ENCODE peak calls at places on chromosome 15, in six cellular contexts. J, X, P, U, Q and W are unnamed samples.

GRCh38 chr15:53535886-53536285 is 223.6 kb downstream of the WDR72 start:
- DNase-seq in Q (no peak), U (no peak), X (no peak), J (no peak), P (no peak), W (no peak)

GRCh38 chr15:44535092-44535491 is 1.9 kb upstream of the EIF3J start:
- DNase-seq in X (no peak), U (no peak), J (no peak), P (no peak), Q (no peak), W (no peak)

GRCh38 chr15:99721104-99721778 is 12.0 kb downstream of the LYSMD4 start:
- DNase-seq in Q (no peak), P (no peak), J (no peak), U (no peak), X (no peak), W (peak; percentile 48)

GRCh38 chr15:64247906-64248541 is 85.2 kb upstream of the PPIB start:
- DNase-seq in X (no peak), J (no peak), Q (no peak), U (no peak), P (no peak), W (peak; percentile 12)

GRCh38 chr15:51888593-51889195 is 59.2 kb downstream of the TMOD3 start:
- DNase-seq in X (no peak), J (no peak), P (peak; percentile 21), U (no peak), Q (no peak), W (peak; percentile 12)

GRCh38 chr15:87269566-87269965 is 987.0 kb downstream of the NTRK3 start:
- DNase-seq in U (no peak), P (no peak), Q (no peak), J (no peak), X (no peak), W (no peak)

GRCh38 chr15:71570736-71571135 is 239.6 kb upstream of the NR2E3 start:
- DNase-seq in U (no peak), J (no peak), Q (no peak), P (no peak), X (no peak), W (no peak)

GRCh38 chr15:34682673-34683072 is 72.1 kb downstream of the GJD2 start:
- DNase-seq in U (no peak), X (no peak), P (no peak), J (no peak), Q (no peak), W (no peak)

GRCh38 chr15:52163321-52164190 is 27.6 kb downstream of the GNB5 start:
- DNase-seq in P (no peak), U (no peak), Q (no peak), X (no peak), J (no peak), W (no peak)

GRCh38 chr15:89826671-89827655 is 12.3 kb upstream of the ANPEP start:
- DNase-seq in P (no peak), J (no peak), U (no peak), X (no peak), Q (no peak), W (no peak)

GRCh38 chr15:73273181-73274002 is 95.4 kb downstream of the HCN4 start:
- DNase-seq in J (peak; percentile 21), X (peak; percentile 61), U (no peak), P (peak; percentile 53), Q (no peak), W (peak; percentile 39)

GRCh38 chr15:39300451-39301153 is 280.3 kb upstream of the THBS1 start:
- DNase-seq in Q (no peak), X (no peak), U (no peak), P (no peak), J (no peak), W (no peak)

GRCh38 chr15:70063284-70063991 is 34.3 kb downstream of the TLE3 start:
- DNase-seq in J (no peak), P (no peak), Q (peak; percentile 54), U (peak; percentile 51), X (no peak), W (no peak)

GRCh38 chr15:65390447-65390846 is 12.6 kb upstream of the IGDCC3 start:
- DNase-seq in J (no peak), Q (no peak), X (no peak), P (no peak), U (no peak), W (no peak)

GRCh38 chr15:63402498-63403253 is 21.0 kb upstream of the CA12 start:
- DNase-seq in J (no peak), U (no peak), X (no peak), P (peak; percentile 18), Q (no peak), W (peak; percentile 33)

GRCh38 chr15:53987480-53987879 is 9.2 kb downstream of the UNC13C start:
- DNase-seq in U (no peak), P (no peak), J (no peak), X (no peak), Q (no peak), W (no peak)

GRCh38 chr15:85615930-85616329 is 178.8 kb downstream of the KLHL25 start:
- DNase-seq in U (no peak), P (peak; percentile 56), X (peak; percentile 47), J (no peak), Q (no peak), W (peak; percentile 22)

GRCh38 chr15:69559440-69560215 is 107.0 kb downstream of the RPLP1 start:
- DNase-seq in J (no peak), P (no peak), U (no peak), X (no peak), Q (no peak), W (no peak)

GRCh38 chr15:67829647-67830504 is 4.6 kb downstream of the SKOR1 start:
- DNase-seq in P (no peak), U (peak; percentile 65), Q (peak; percentile 57), X (no peak), J (no peak), W (no peak)

GRCh38 chr15:67685008-67685599 is 140.2 kb upstream of the SKOR1 start:
- DNase-seq in P (peak; percentile 26), Q (no peak), J (no peak), U (no peak), X (no peak), W (no peak)

GRCh38 chr15:68354923-68355322 is 77.0 kb downstream of the ITGA11 start:
- DNase-seq in Q (no peak), X (peak; percentile 65), J (no peak), P (no peak), U (no peak), W (no peak)

DNA sequence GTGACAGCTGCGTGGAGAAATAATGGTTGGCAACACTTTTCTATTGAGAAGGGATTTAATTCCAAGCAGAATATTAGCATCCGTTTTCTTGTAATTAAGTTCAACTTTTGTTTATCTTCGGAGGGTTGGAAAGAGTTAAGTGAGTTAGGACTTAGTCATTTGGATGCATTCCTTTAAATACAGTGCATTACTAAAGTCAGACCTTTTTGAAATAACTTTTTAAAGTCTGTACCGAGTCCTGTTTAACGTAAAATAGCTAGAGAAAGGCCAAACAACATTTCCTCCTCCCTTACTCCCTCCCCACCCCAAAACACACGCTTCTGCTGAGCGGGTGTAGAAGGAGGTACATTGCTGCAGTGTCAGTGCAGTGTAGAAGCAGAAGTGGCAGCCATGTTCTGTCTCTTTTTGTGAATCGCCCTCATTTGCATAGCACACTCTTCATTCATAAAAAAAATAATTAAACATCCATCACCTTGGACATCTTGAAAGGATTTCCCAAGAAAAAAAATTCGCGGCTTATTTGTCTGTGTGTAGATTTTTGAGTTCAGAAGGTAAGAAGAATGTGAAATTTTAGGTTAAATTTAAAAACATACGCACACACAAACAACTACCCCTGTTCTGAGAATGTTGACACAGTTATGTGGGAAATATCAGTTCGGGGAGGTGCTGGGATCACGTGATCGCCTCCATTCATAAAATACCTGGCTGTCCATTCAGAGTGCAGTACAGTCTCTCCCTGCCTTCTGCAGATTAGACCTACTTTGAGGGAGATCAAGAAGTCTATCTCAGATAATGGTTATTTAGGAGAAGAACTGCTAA is 1.6 kb downstream of the SPRED1 start:
- DNase-seq in J (no peak), Q (peak; percentile 70), P (peak; percentile 78), X (peak; percentile 47), U (no peak), W (peak; percentile 29)
- H3K4me3 ChIP-seq in J (peak overlapping the region; percentile 94), Q (peak overlapping the region; percentile 92), P (peak overlapping the region; percentile 92), X (peak overlapping the region; percentile 97), U (peak overlapping the region; percentile 62), W (peak overlapping the region; percentile 17)

DNA sequence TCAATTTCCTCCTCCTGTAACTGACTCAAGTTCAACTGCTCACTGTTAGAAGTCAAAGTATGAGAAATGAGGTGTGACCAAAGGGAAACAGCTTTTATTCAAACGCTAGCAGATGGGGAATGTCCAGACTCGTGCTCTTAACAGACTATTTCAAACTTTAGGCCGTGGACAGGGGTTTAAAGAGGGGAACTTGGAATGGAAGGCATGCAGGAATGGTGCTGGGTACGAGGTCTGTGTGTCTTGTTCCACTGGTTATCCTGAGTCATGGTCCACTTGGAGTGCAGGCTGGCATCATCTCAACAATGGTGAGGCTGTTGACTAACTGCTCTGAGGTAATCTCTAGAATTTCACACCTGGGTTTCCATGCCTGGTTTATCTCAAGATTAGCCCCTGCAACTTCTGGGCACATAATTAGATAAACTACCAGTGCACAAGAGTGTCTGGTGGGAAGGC is 22.9 kb upstream of the DNAAF4 start:
- DNase-seq in J (no peak), Q (no peak), U (no peak), P (no peak), X (no peak), W (no peak)
- H3K4me3 ChIP-seq in J (no peak overlapping the region), Q (no peak overlapping the region), U (no peak overlapping the region), P (no peak overlapping the region), X (no peak overlapping the region), W (no peak overlapping the region)

DNA sequence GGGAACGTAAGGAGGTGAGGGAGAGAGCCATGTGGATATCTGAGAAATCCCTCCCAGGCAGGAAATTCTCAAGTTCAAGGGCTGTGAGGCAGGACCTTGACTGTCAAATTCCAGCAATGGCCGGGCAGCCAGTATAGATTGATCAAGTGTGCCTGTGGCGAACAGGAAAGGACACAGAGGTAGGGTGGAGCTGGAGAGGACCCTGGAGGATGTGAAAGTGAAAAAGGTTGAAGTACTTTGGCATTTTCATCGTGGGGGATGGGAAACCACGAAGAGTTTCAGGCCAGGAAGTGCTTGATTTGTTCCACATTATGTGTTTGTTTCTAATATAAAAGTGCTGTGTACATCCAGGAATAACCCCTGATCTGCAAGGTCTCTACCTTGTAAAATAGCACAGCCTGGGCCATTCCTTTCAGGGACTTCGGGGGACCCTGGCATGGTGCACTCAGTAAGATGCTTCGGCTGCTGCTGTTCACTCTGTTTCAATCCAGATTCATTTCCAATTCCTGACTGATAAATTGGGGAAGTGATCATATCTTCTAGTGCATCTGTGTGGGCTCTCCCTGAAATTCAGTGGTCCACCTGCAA is 156.6 kb downstream of the MCTP2 start:
- DNase-seq in X (no peak), Q (no peak), U (no peak), J (no peak), P (peak; percentile 54), W (peak; percentile 4)
- H3K4me3 ChIP-seq in X (no peak overlapping the region), Q (no peak overlapping the region), U (no peak overlapping the region), J (no peak overlapping the region), P (peak overlapping the region; percentile 2), W (no peak overlapping the region)

DNA sequence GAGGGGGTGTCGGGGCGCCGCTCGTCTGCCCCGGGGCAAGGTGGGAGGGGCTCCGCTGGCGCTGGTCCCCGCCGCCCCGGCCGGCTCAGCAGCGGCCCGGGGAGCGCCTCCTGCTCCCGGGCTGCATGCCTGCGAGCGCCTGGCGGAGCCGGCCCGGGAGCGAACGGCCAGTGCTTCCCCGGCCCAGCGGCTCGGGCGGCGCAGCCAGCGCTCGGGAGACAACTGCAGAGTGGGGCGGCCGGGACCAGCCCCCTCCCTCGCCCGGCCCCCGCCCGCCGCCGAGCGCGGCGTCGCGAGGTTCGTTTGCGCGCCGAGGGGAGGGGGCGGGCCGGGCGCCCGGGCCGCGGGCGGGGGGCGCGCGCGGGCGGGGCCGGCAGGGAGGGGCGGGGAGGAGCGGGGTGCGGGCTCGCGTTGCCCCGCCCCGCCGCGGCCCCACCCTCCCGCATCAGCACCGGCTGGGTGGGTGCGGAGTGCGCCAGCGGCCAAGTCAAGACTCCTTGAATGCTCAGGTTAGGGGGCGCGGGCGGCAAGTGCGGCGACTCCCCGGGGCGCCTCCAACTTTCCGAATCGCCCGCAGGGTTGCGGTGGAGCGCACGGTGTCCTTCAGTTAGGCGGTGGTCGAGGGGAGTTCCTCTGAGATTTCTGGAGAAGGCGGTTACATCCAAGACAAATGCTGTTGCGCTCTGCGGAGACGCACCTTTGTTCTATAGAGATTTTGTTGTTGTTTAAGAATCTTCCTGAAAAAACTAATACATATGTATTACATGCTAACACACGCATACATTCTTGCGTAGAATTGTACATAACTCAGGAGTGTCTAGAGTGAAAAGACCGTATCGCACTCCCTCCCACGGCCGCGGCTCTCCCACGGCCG is at the start of gene RGMA:
- DNase-seq in J (peak; percentile 34), P (no peak), Q (no peak), U (peak; percentile 79), X (peak; percentile 48), W (no peak)
- H3K4me3 ChIP-seq in J (peak within 1 kb of the TSS; percentile 54), P (peak within 1 kb of the TSS; percentile 59), Q (peak within 1 kb of the TSS; percentile 49), U (peak within 1 kb of the TSS; percentile 35), X (peak within 1 kb of the TSS; percentile 68), W (peak within 1 kb of the TSS; percentile 60)